ENCODE peak calls at places on chromosomes 13 and 19, in seven cellular contexts. One of them, this sample, is unnamed.

GRCh38 chr19:30731596-30731995 is 359.4 kb downstream of the ZNF536 start:
- DNase-seq in colonic mucosa: no peak
- DNase-seq in A549: no peak
- DNase-seq in tibial nerve: no peak
- DNase-seq in psoas muscle: no peak
- DNase-seq in lower lobe of right lung: no peak
- DNase-seq in fibroblast of pulmonary artery: no peak
- DNase-seq in this sample: no peak

GRCh38 chr19:8460516-8461298 is 15.9 kb downstream of the HNRNPM start:
- DNase-seq in psoas muscle: no peak
- DNase-seq in fibroblast of pulmonary artery: no peak
- DNase-seq in colonic mucosa: no peak
- DNase-seq in lower lobe of right lung: no peak
- DNase-seq in tibial nerve: no peak
- DNase-seq in A549: no peak
- DNase-seq in this sample: no peak

GRCh38 chr13:19055611-19056010 is 126.0 kb downstream of the TUBA3C start:
- DNase-seq in psoas muscle: no peak
- DNase-seq in tibial nerve: no peak
- DNase-seq in fibroblast of pulmonary artery: no peak
- DNase-seq in colonic mucosa: no peak
- DNase-seq in lower lobe of right lung: no peak
- DNase-seq in A549: no peak
- DNase-seq in this sample: no peak

GRCh38 chr19:52566588-52566987 is 3.5 kb upstream of the ZNF701 start:
- DNase-seq in lower lobe of right lung: no peak
- DNase-seq in fibroblast of pulmonary artery: peak
- DNase-seq in psoas muscle: no peak
- DNase-seq in colonic mucosa: no peak
- DNase-seq in A549: no peak
- DNase-seq in tibial nerve: no peak
- DNase-seq in this sample: no peak

GRCh38 chr13:74867460-74867859 is 614.5 kb downstream of the TBC1D4 start:
- DNase-seq in A549: no peak
- DNase-seq in tibial nerve: no peak
- DNase-seq in fibroblast of pulmonary artery: peak
- DNase-seq in lower lobe of right lung: no peak
- DNase-seq in psoas muscle: no peak
- DNase-seq in colonic mucosa: no peak
- DNase-seq in this sample: no peak

GRCh38 chr19:17227798-17228367 is 1.9 kb downstream of the OCEL1 start:
- DNase-seq in psoas muscle: no peak
- DNase-seq in lower lobe of right lung: no peak
- DNase-seq in tibial nerve: no peak
- DNase-seq in A549: no peak
- DNase-seq in colonic mucosa: no peak
- DNase-seq in fibroblast of pulmonary artery: no peak
- DNase-seq in this sample: no peak

GRCh38 chr13:97574926-97575325 is 141.0 kb downstream of the RAP2A start:
- DNase-seq in colonic mucosa: peak
- DNase-seq in lower lobe of right lung: no peak
- DNase-seq in fibroblast of pulmonary artery: peak
- DNase-seq in A549: no peak
- DNase-seq in psoas muscle: no peak
- DNase-seq in tibial nerve: no peak
- DNase-seq in this sample: no peak

GRCh38 chr13:36345438-36346221 is 564 bp downstream of the SPART start:
- DNase-seq in fibroblast of pulmonary artery: peak
- DNase-seq in A549: peak
- DNase-seq in lower lobe of right lung: peak
- DNase-seq in colonic mucosa: peak
- DNase-seq in psoas muscle: peak
- DNase-seq in tibial nerve: peak
- DNase-seq in this sample: peak

GRCh38 chr13:30608364-30608763 is 9.4 kb upstream of the USPL1 start:
- DNase-seq in lower lobe of right lung: no peak
- DNase-seq in fibroblast of pulmonary artery: peak
- DNase-seq in tibial nerve: no peak
- DNase-seq in A549: no peak
- DNase-seq in colonic mucosa: no peak
- DNase-seq in psoas muscle: no peak
- DNase-seq in this sample: no peak

GRCh38 chr19:44741841-44742352 is 6.6 kb upstream of the BCL3 start:
- DNase-seq in colonic mucosa: peak
- DNase-seq in lower lobe of right lung: peak
- DNase-seq in A549: peak
- DNase-seq in fibroblast of pulmonary artery: peak
- DNase-seq in tibial nerve: peak
- DNase-seq in psoas muscle: peak
- DNase-seq in this sample: peak

GRCh38 chr19:547836-548720 is 4.2 kb downstream of the GZMM start:
- DNase-seq in colonic mucosa: no peak
- DNase-seq in psoas muscle: no peak
- DNase-seq in fibroblast of pulmonary artery: no peak
- DNase-seq in lower lobe of right lung: no peak
- DNase-seq in A549: no peak
- DNase-seq in tibial nerve: no peak
- DNase-seq in this sample: no peak

GRCh38 chr13:88761145-88761544 is 1090.0 kb downstream of the SLITRK5 start:
- DNase-seq in fibroblast of pulmonary artery: no peak
- DNase-seq in psoas muscle: no peak
- DNase-seq in colonic mucosa: no peak
- DNase-seq in lower lobe of right lung: no peak
- DNase-seq in A549: no peak
- DNase-seq in tibial nerve: no peak
- DNase-seq in this sample: no peak

GRCh38 chr19:45406165-45406956 is at the start of gene POLR1G:
- DNase-seq in lower lobe of right lung: peak
- DNase-seq in colonic mucosa: peak
- DNase-seq in tibial nerve: peak
- DNase-seq in psoas muscle: peak
- DNase-seq in A549: peak
- DNase-seq in fibroblast of pulmonary artery: peak
- DNase-seq in this sample: peak

GRCh38 chr13:51996660-51997059 is 14.6 kb downstream of the ATP7B start:
- DNase-seq in fibroblast of pulmonary artery: no peak
- DNase-seq in psoas muscle: no peak
- DNase-seq in colonic mucosa: no peak
- DNase-seq in tibial nerve: no peak
- DNase-seq in A549: no peak
- DNase-seq in lower lobe of right lung: no peak
- DNase-seq in this sample: no peak

GRCh38 chr19:932647-933552 is 7.1 kb downstream of the ARID3A start:
- DNase-seq in colonic mucosa: peak
- DNase-seq in fibroblast of pulmonary artery: peak
- DNase-seq in A549: no peak
- DNase-seq in lower lobe of right lung: peak
- DNase-seq in tibial nerve: peak
- DNase-seq in psoas muscle: peak
- DNase-seq in this sample: no peak

GRCh38 chr19:6241680-6242079 is 38.1 kb downstream of the MLLT1 start:
- DNase-seq in tibial nerve: peak
- DNase-seq in A549: no peak
- DNase-seq in psoas muscle: no peak
- DNase-seq in lower lobe of right lung: peak
- DNase-seq in fibroblast of pulmonary artery: no peak
- DNase-seq in colonic mucosa: no peak
- DNase-seq in this sample: no peak

DNA sequence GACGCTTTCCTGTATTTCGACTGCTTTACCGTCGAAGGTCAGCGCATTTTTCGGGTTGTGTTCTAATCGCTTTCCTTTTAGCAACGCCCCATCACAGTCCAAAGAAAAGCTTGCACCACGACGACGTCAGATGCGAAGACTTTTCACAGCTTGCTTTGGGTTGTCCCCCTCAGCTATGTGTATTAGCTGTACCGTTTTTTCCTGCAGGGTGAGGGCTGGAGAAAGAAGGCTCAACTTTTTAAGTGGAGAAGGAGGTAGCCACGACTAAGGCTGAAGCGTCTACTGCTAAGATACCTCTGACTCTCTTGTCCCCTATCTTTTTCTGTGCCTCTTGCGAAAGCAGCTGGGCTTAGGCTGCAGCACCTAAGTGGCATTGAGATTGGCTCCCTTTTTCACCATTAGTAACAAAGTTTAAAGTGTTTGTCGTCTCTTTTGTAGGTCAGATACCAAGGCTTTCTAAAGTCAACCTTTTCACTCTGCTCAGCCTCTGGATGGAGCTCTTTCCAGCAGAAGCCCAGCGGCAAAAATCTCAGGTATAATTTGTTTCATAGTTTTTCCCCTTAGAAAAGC is 793 bp downstream of the CDADC1 start:
- DNase-seq in tibial nerve: no peak
- DNase-seq in A549: peak
- DNase-seq in fibroblast of pulmonary artery: no peak
- DNase-seq in colonic mucosa: no peak
- DNase-seq in lower lobe of right lung: peak
- DNase-seq in psoas muscle: no peak
- DNase-seq in this sample: no peak
- TF ChIP-seq CTCF in tibial nerve: no peak
- TF ChIP-seq CTCF in A549: no peak
- TF ChIP-seq CTCF in fibroblast of pulmonary artery: peak
- TF ChIP-seq CTCF in colonic mucosa: no peak
- TF ChIP-seq CTCF in lower lobe of right lung: no peak
- TF ChIP-seq CTCF in psoas muscle: no peak
- TF ChIP-seq CTCF in this sample: no peak

GRCh38 chr19:13427273-13428051 is 78.8 kb downstream of the CACNA1A start:
- DNase-seq in tibial nerve: no peak
- DNase-seq in fibroblast of pulmonary artery: no peak
- DNase-seq in psoas muscle: no peak
- DNase-seq in colonic mucosa: no peak
- DNase-seq in lower lobe of right lung: no peak
- DNase-seq in A549: no peak
- DNase-seq in this sample: no peak

GRCh38 chr19:13428352-13428751 is 77.9 kb downstream of the CACNA1A start:
- DNase-seq in colonic mucosa: peak
- DNase-seq in lower lobe of right lung: no peak
- DNase-seq in A549: no peak
- DNase-seq in psoas muscle: no peak
- DNase-seq in fibroblast of pulmonary artery: peak
- DNase-seq in tibial nerve: peak
- DNase-seq in this sample: no peak

GRCh38 chr19:13436352-13436751 is 69.9 kb downstream of the CACNA1A start:
- DNase-seq in A549: no peak
- DNase-seq in tibial nerve: no peak
- DNase-seq in colonic mucosa: no peak
- DNase-seq in fibroblast of pulmonary artery: no peak
- DNase-seq in psoas muscle: no peak
- DNase-seq in lower lobe of right lung: no peak
- DNase-seq in this sample: no peak

GRCh38 chr19:13429563-13429962 is 76.7 kb downstream of the CACNA1A start:
- DNase-seq in colonic mucosa: no peak
- DNase-seq in tibial nerve: no peak
- DNase-seq in fibroblast of pulmonary artery: no peak
- DNase-seq in lower lobe of right lung: no peak
- DNase-seq in psoas muscle: no peak
- DNase-seq in A549: no peak
- DNase-seq in this sample: no peak

DNA sequence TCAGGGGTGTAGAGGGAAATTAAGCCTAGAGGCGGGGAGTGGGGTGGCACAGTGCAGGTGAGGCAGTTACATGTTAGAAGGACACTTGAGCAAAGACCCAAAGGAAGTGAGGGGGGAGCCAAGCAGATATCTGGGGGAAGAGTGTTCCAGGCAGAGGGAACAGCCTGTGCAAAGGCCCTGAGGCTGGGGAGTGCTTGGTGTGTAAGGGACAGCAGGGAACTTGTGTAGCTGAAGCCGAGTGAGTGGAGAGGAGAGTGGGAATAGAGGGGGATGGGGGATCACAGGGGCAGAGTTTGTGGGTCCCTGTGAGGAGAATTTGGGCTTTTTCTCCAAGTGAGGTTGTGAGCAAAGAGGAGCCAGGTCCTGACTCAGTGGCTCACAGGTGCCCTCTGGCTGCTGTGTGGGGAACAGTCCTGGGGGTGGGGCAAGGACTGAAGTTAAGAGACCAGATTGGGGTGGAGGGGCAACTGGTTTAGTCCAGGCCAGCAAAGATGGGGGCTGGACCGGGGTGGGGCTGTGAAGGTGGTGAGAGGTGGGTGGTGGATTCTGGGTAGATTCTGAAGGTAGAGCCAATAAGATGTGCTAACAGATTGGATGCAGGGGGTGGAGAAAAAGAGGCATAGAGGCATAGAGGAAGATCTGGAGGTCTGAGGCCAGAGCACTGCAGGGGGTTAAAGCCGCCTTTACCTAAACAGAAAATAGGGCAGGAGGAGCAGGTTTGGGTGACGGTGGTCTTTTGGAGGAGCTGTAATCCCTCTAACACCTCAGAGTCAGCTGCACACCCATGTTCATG is 75.3 kb downstream of the CACNA1A start:
- DNase-seq in tibial nerve: peak
- DNase-seq in A549: peak
- DNase-seq in colonic mucosa: peak
- DNase-seq in fibroblast of pulmonary artery: peak
- DNase-seq in psoas muscle: peak
- DNase-seq in lower lobe of right lung: peak
- DNase-seq in this sample: peak
- TF ChIP-seq CTCF in tibial nerve: peak
- TF ChIP-seq CTCF in A549: peak
- TF ChIP-seq CTCF in colonic mucosa: peak
- TF ChIP-seq CTCF in fibroblast of pulmonary artery: peak
- TF ChIP-seq CTCF in psoas muscle: peak
- TF ChIP-seq CTCF in lower lobe of right lung: peak
- TF ChIP-seq CTCF in this sample: peak

GRCh38 chr19:11504502-11505031 is 1.1 kb downstream of the ZNF653 start:
- DNase-seq in fibroblast of pulmonary artery: no peak
- DNase-seq in tibial nerve: no peak
- DNase-seq in A549: no peak
- DNase-seq in colonic mucosa: no peak
- DNase-seq in psoas muscle: no peak
- DNase-seq in lower lobe of right lung: no peak
- DNase-seq in this sample: no peak

GRCh38 chr19:11506101-11506555 is 489 bp upstream of the ZNF653 start:
- DNase-seq in tibial nerve: no peak
- DNase-seq in colonic mucosa: no peak
- DNase-seq in lower lobe of right lung: no peak
- DNase-seq in psoas muscle: no peak
- DNase-seq in fibroblast of pulmonary artery: no peak
- DNase-seq in A549: no peak
- DNase-seq in this sample: no peak

GRCh38 chr19:11507370-11508078 is 1.9 kb upstream of the ZNF653 start:
- DNase-seq in psoas muscle: no peak
- DNase-seq in colonic mucosa: no peak
- DNase-seq in fibroblast of pulmonary artery: no peak
- DNase-seq in tibial nerve: no peak
- DNase-seq in A549: no peak
- DNase-seq in lower lobe of right lung: no peak
- DNase-seq in this sample: no peak

GRCh38 chr19:11505032-11505503 is 571 bp downstream of the ZNF653 start:
- DNase-seq in lower lobe of right lung: peak
- DNase-seq in colonic mucosa: peak
- DNase-seq in A549: peak
- DNase-seq in fibroblast of pulmonary artery: peak
- DNase-seq in tibial nerve: peak
- DNase-seq in psoas muscle: peak
- DNase-seq in this sample: peak

GRCh38 chr19:11505504-11506100 is at the start of gene ZNF653:
- DNase-seq in psoas muscle: peak
- DNase-seq in tibial nerve: peak
- DNase-seq in colonic mucosa: peak
- DNase-seq in fibroblast of pulmonary artery: peak
- DNase-seq in A549: peak
- DNase-seq in lower lobe of right lung: peak
- DNase-seq in this sample: peak
- TF ChIP-seq CTCF in psoas muscle: no peak
- TF ChIP-seq CTCF in tibial nerve: no peak
- TF ChIP-seq CTCF in colonic mucosa: no peak
- TF ChIP-seq CTCF in fibroblast of pulmonary artery: no peak
- TF ChIP-seq CTCF in A549: no peak
- TF ChIP-seq CTCF in lower lobe of right lung: no peak
- TF ChIP-seq CTCF in this sample: no peak

GRCh38 chr13:102394158-102395053 is 7.4 kb downstream of the FGF14 start:
- DNase-seq in colonic mucosa: peak
- DNase-seq in psoas muscle: peak
- DNase-seq in tibial nerve: peak
- DNase-seq in fibroblast of pulmonary artery: peak
- DNase-seq in A549: peak
- DNase-seq in lower lobe of right lung: peak
- DNase-seq in this sample: peak
- TF ChIP-seq CTCF in colonic mucosa: no peak
- TF ChIP-seq CTCF in psoas muscle: no peak
- TF ChIP-seq CTCF in tibial nerve: no peak
- TF ChIP-seq CTCF in fibroblast of pulmonary artery: no peak
- TF ChIP-seq CTCF in A549: peak
- TF ChIP-seq CTCF in lower lobe of right lung: peak
- TF ChIP-seq CTCF in this sample: no peak

This sample was measured in CD14-positive monocyte.